ENCODE peak calls at places on chromosome X, in eight cellular contexts. One of them, this sample, is unnamed.

GRCh38 chrX:41029332-41029731 is 55.9 kb upstream of the USP9X start:
- DNase-seq in midbrain: no peak
- DNase-seq in lower leg skin: no peak
- DNase-seq in PC-3: peak; percentile 55
- DNase-seq in stimulated activated CD8-positive, alpha-beta memory T cell treated with anti-CD3 and anti-CD28 coated beads, Interleukin-7, amount 100 ng/mL, for 1 hour: no peak
- DNase-seq in activated naive CD4-positive, alpha-beta T cell: no peak
- DNase-seq in left ventricle myocardium inferior: no peak
- DNase-seq in memory B cell: no peak
- DNase-seq in this sample: no peak

GRCh38 chrX:136585960-136586359 is 53.9 kb downstream of the VGLL1 start:
- DNase-seq in midbrain: no peak
- DNase-seq in lower leg skin: no peak
- DNase-seq in PC-3: no peak
- DNase-seq in stimulated activated CD8-positive, alpha-beta memory T cell treated with anti-CD3 and anti-CD28 coated beads, Interleukin-7, amount 100 ng/mL, for 1 hour: no peak
- DNase-seq in activated naive CD4-positive, alpha-beta T cell: no peak
- DNase-seq in left ventricle myocardium inferior: no peak
- DNase-seq in memory B cell: no peak
- DNase-seq in this sample: no peak

GRCh38 chrX:96861228-96861627 is 22.5 kb upstream of the RPA4 start:
- DNase-seq in midbrain: no peak
- DNase-seq in lower leg skin: no peak
- DNase-seq in PC-3: no peak
- DNase-seq in stimulated activated CD8-positive, alpha-beta memory T cell treated with anti-CD3 and anti-CD28 coated beads, Interleukin-7, amount 100 ng/mL, for 1 hour: no peak
- DNase-seq in activated naive CD4-positive, alpha-beta T cell: no peak
- DNase-seq in left ventricle myocardium inferior: no peak
- DNase-seq in memory B cell: no peak
- DNase-seq in this sample: no peak

GRCh38 chrX:44891642-44892041 is 18.7 kb downstream of the KDM6A start:
- DNase-seq in midbrain: no peak
- DNase-seq in lower leg skin: no peak
- DNase-seq in PC-3: no peak
- DNase-seq in stimulated activated CD8-positive, alpha-beta memory T cell treated with anti-CD3 and anti-CD28 coated beads, Interleukin-7, amount 100 ng/mL, for 1 hour: no peak
- DNase-seq in activated naive CD4-positive, alpha-beta T cell: no peak
- DNase-seq in left ventricle myocardium inferior: no peak
- DNase-seq in memory B cell: no peak
- DNase-seq in this sample: no peak

GRCh38 chrX:17465201-17465600 is 90.2 kb downstream of the NHS start:
- DNase-seq in midbrain: no peak
- DNase-seq in lower leg skin: no peak
- DNase-seq in PC-3: no peak
- DNase-seq in stimulated activated CD8-positive, alpha-beta memory T cell treated with anti-CD3 and anti-CD28 coated beads, Interleukin-7, amount 100 ng/mL, for 1 hour: no peak
- DNase-seq in activated naive CD4-positive, alpha-beta T cell: no peak
- DNase-seq in left ventricle myocardium inferior: no peak
- DNase-seq in memory B cell: no peak
- DNase-seq in this sample: no peak

GRCh38 chrX:30887721-30888120 is 1.3 kb downstream of the TAB3 start:
- DNase-seq in midbrain: no peak
- DNase-seq in lower leg skin: no peak
- DNase-seq in PC-3: no peak
- DNase-seq in stimulated activated CD8-positive, alpha-beta memory T cell treated with anti-CD3 and anti-CD28 coated beads, Interleukin-7, amount 100 ng/mL, for 1 hour: no peak
- DNase-seq in activated naive CD4-positive, alpha-beta T cell: no peak
- DNase-seq in left ventricle myocardium inferior: no peak
- DNase-seq in memory B cell: no peak
- DNase-seq in this sample: no peak

GRCh38 chrX:101164766-101165590 is 54.6 kb upstream of the DRP2 start:
- DNase-seq in midbrain: no peak
- DNase-seq in lower leg skin: no peak
- DNase-seq in PC-3: peak; percentile 21
- DNase-seq in stimulated activated CD8-positive, alpha-beta memory T cell treated with anti-CD3 and anti-CD28 coated beads, Interleukin-7, amount 100 ng/mL, for 1 hour: no peak
- DNase-seq in activated naive CD4-positive, alpha-beta T cell: no peak
- DNase-seq in left ventricle myocardium inferior: no peak
- DNase-seq in memory B cell: no peak
- DNase-seq in this sample: no peak

GRCh38 chrX:119145241-119145653 is 17.6 kb upstream of the KIAA1210 start:
- DNase-seq in midbrain: no peak
- DNase-seq in lower leg skin: no peak
- DNase-seq in PC-3: peak; percentile 62
- DNase-seq in stimulated activated CD8-positive, alpha-beta memory T cell treated with anti-CD3 and anti-CD28 coated beads, Interleukin-7, amount 100 ng/mL, for 1 hour: no peak
- DNase-seq in activated naive CD4-positive, alpha-beta T cell: no peak
- DNase-seq in left ventricle myocardium inferior: no peak
- DNase-seq in memory B cell: no peak
- DNase-seq in this sample: no peak

GRCh38 chrX:85004255-85004654 is 578 bp downstream of the APOOL start:
- DNase-seq in midbrain: no peak
- DNase-seq in lower leg skin: no peak
- DNase-seq in PC-3: peak; percentile 52
- DNase-seq in stimulated activated CD8-positive, alpha-beta memory T cell treated with anti-CD3 and anti-CD28 coated beads, Interleukin-7, amount 100 ng/mL, for 1 hour: no peak
- DNase-seq in activated naive CD4-positive, alpha-beta T cell: no peak
- DNase-seq in left ventricle myocardium inferior: no peak
- DNase-seq in memory B cell: no peak
- DNase-seq in this sample: no peak

GRCh38 chrX:18931972-18932371 is 51.9 kb downstream of the PHKA2 start:
- DNase-seq in midbrain: peak; percentile 19
- DNase-seq in lower leg skin: no peak
- DNase-seq in PC-3: peak; percentile 58
- DNase-seq in stimulated activated CD8-positive, alpha-beta memory T cell treated with anti-CD3 and anti-CD28 coated beads, Interleukin-7, amount 100 ng/mL, for 1 hour: no peak
- DNase-seq in activated naive CD4-positive, alpha-beta T cell: no peak
- DNase-seq in left ventricle myocardium inferior: no peak
- DNase-seq in memory B cell: no peak
- DNase-seq in this sample: no peak

GRCh38 chrX:103806862-103807474 is 25.1 kb downstream of the RAB9B start:
- DNase-seq in midbrain: no peak
- DNase-seq in lower leg skin: no peak
- DNase-seq in PC-3: no peak
- DNase-seq in stimulated activated CD8-positive, alpha-beta memory T cell treated with anti-CD3 and anti-CD28 coated beads, Interleukin-7, amount 100 ng/mL, for 1 hour: no peak
- DNase-seq in activated naive CD4-positive, alpha-beta T cell: no peak
- DNase-seq in left ventricle myocardium inferior: no peak
- DNase-seq in memory B cell: no peak
- DNase-seq in this sample: no peak

This sample was measured in central memory CD8-positive, alpha-beta T cell.